ENCODE peak calls at places on chromosome X, in eight cellular contexts. J is HEK293T; T is stimulated activated CD4-positive, alpha-beta T cell treated with anti-CD3 and anti-CD28 coated beads, Interleukin-15, amount 100 ng/mL, for 1 hour; N is colonic mucosa; B is CD8-positive, alpha-beta T cell; G is PC-3; M is nephron progenitor cell; V is astrocyte. A is an unnamed sample.

GRCh38 chrX:49993661-49994060 is 71.3 kb downstream of the CLCN5 start:
- DNase-seq in J (no peak), T (no peak), N (no peak), B (no peak), G (no peak), M (no peak), V (no peak), A (no peak)

GRCh38 chrX:9775930-9776329 is 10.3 kb upstream of the GPR143 start:
- DNase-seq in J (no peak), T (no peak), N (no peak), B (no peak), G (no peak), M (no peak), V (no peak), A (no peak)

GRCh38 chrX:153771261-153771681 is 7.2 kb downstream of the PLXNB3 start:
- DNase-seq in J (no peak), T (no peak), N (no peak), B (no peak), G (no peak), M (no peak), V (no peak), A (no peak)

GRCh38 chrX:132490086-132490419 is 1.2 kb upstream of the MBNL3 start:
- DNase-seq in J (no peak), T (no peak), N (no peak), B (no peak), G (peak; percentile 10), M (no peak), V (no peak), A (no peak)

GRCh38 chrX:7083021-7083420 is 64.5 kb upstream of the STS start:
- DNase-seq in J (no peak), T (no peak), N (no peak), B (no peak), G (no peak), M (no peak), V (no peak), A (no peak)

GRCh38 chrX:129759576-129760061 is 20.1 kb upstream of the SASH3 start:
- DNase-seq in J (no peak), T (no peak), N (no peak), B (no peak), G (peak; percentile 55), M (no peak), V (peak; percentile 91), A (peak; percentile 46)

GRCh38 chrX:24550166-24550565 is 85.1 kb downstream of the PDK3 start:
- DNase-seq in J (no peak), T (no peak), N (no peak), B (no peak), G (no peak), M (no peak), V (no peak), A (no peak)

GRCh38 chrX:29107231-29107630 is 520.0 kb downstream of the IL1RAPL1 start:
- DNase-seq in J (no peak), T (no peak), N (no peak), B (no peak), G (no peak), M (no peak), V (no peak), A (no peak)

GRCh38 chrX:130084651-130085237 is 25.6 kb downstream of the ELF4 start:
- DNase-seq in J (no peak), T (no peak), N (no peak), B (no peak), G (no peak), M (no peak), V (no peak), A (no peak)

GRCh38 chrX:9352683-9353430 is 112.0 kb upstream of the TBL1X start:
- DNase-seq in J (no peak), T (no peak), N (peak; percentile 34), B (no peak), G (peak; percentile 39), M (no peak), V (peak; percentile 69), A (no peak)

GRCh38 chrX:39262641-39263040 is 461.4 kb downstream of the MID1IP1 start:
- DNase-seq in J (no peak), T (no peak), N (no peak), B (no peak), G (no peak), M (no peak), V (no peak), A (peak; percentile 79)

GRCh38 chrX:133053854-133054565 is 42.9 kb downstream of the USP26 start:
- DNase-seq in J (no peak), T (no peak), N (no peak), B (no peak), G (peak; percentile 67), M (no peak), V (peak; percentile 31), A (peak; percentile 53)

GRCh38 chrX:49037883-49038475 is 5.2 kb downstream of the TFE3 start:
- DNase-seq in J (no peak), T (no peak), N (no peak), B (no peak), G (peak; percentile 28), M (no peak), V (peak; percentile 29), A (peak; percentile 37)

GRCh38 chrX:108736509-108737479 is at the start of gene IRS4:
- DNase-seq in J (peak; percentile 66), T (no peak), N (no peak), B (no peak), G (peak; percentile 18), M (peak; percentile 82), V (no peak), A (peak; percentile 3)

GRCh38 chrX:21131346-21131745 is 242.9 kb upstream of the CNKSR2 start:
- DNase-seq in J (no peak), T (no peak), N (no peak), B (no peak), G (no peak), M (no peak), V (peak; percentile 2), A (no peak)

GRCh38 chrX:1465261-1466231 is 12.8 kb upstream of the ASMTL start:
- DNase-seq in J (no peak), T (no peak), N (peak; percentile 14), B (no peak), G (no peak), M (no peak), V (no peak), A (no peak)

GRCh38 chrX:53280703-53281320 is 572 bp downstream of the IQSEC2 start:
- DNase-seq in J (no peak), T (no peak), N (peak; percentile 45), B (no peak), G (peak; percentile 69), M (no peak), V (peak; percentile 48), A (peak; percentile 64)

GRCh38 chrX:1658083-1658463 is 43.2 kb downstream of the ASMT start:
- DNase-seq in J (peak; percentile 12), T (no peak), N (no peak), B (no peak), G (no peak), M (peak; percentile 43), V (no peak), A (no peak)

GRCh38 chrX:118807151-118808017 is 16.2 kb upstream of the ZCCHC12 start:
- DNase-seq in J (peak; percentile 78), T (no peak), N (peak; percentile 30), B (no peak), G (peak; percentile 68), M (peak; percentile 42), V (peak; percentile 18), A (peak; percentile 42)

GRCh38 chrX:14916017-14916674 is 42.9 kb downstream of the MOSPD2 start:
- DNase-seq in J (no peak), T (no peak), N (no peak), B (no peak), G (peak; percentile 68), M (no peak), V (peak; percentile 84), A (no peak)

GRCh38 chrX:39427492-39428289 is 626.4 kb downstream of the MID1IP1 start:
- DNase-seq in J (no peak), T (peak; percentile 16), N (no peak), B (no peak), G (peak; percentile 15), M (no peak), V (peak; percentile 36), A (peak; percentile 64)